ENCODE peak calls at places on chromosomes 5 and 9, in eight cellular contexts. N, J, G, M, O, F, Q and P are unnamed samples.

GRCh38 chr9:119453490-119453911 is 84.3 kb upstream of the BRINP1 start:
- DNase-seq in O (no peak), N (no peak), J (no peak), M (no peak), Q (no peak), F (no peak), G (no peak), P (no peak)

GRCh38 chr9:90787771-90788460 is 13.7 kb upstream of the SYK start:
- DNase-seq in G (no peak), F (no peak), O (no peak), J (no peak), M (no peak), Q (no peak), N (no peak), P (no peak)

GRCh38 chr5:60497706-60498500 is 202.1 kb downstream of the DEPDC1B start:
- DNase-seq in G (no peak), O (peak), J (no peak), M (no peak), N (no peak), Q (no peak), F (no peak), P (no peak)

GRCh38 chr9:121601234-121601633 is 50.2 kb upstream of the DAB2IP start:
- DNase-seq in J (no peak), Q (no peak), O (no peak), M (no peak), N (no peak), G (no peak), F (peak), P (no peak)

GRCh38 chr5:58440882-58441281 is 19.0 kb downstream of the PLK2 start:
- DNase-seq in M (no peak), F (no peak), Q (no peak), O (peak), G (no peak), J (no peak), N (no peak), P (no peak)

GRCh38 chr9:131478421-131478868 is 24.3 kb upstream of the POMT1 start:
- DNase-seq in O (peak), G (peak), M (peak), Q (peak), F (peak), N (peak), J (peak), P (no peak)

GRCh38 chr5:60586307-60586901 is 113.6 kb downstream of the DEPDC1B start:
- DNase-seq in M (peak), N (no peak), J (no peak), O (peak), Q (no peak), G (no peak), F (peak), P (no peak)

GRCh38 chr9:82191082-82191481 is 202.5 kb downstream of the SPATA31D1 start:
- DNase-seq in N (no peak), F (no peak), J (no peak), O (no peak), M (no peak), Q (no peak), G (no peak), P (no peak)

GRCh38 chr5:93395891-93396465 is 185.0 kb downstream of the NR2F1-AS1 start:
- DNase-seq in O (no peak), G (no peak), M (no peak), Q (no peak), J (no peak), F (peak), N (no peak), P (no peak)

GRCh38 chr9:14346826-14347407 is 33.0 kb upstream of the NFIB start:
- DNase-seq in O (no peak), J (peak), M (peak), F (no peak), N (no peak), Q (peak), G (no peak), P (peak)

GRCh38 chr9:133976888-133977287 is 15.2 kb downstream of the VAV2 start:
- DNase-seq in G (no peak), J (peak), F (no peak), N (no peak), Q (no peak), O (no peak), M (no peak), P (no peak)

GRCh38 chr5:125198270-125198974 is 452.0 kb upstream of the ZNF608 start:
- DNase-seq in J (no peak), Q (peak), F (no peak), M (no peak), G (peak), O (no peak), N (no peak), P (peak)

GRCh38 chr5:41094871-41095270 is 23.7 kb upstream of the MROH2B start:
- DNase-seq in G (no peak), O (peak), N (no peak), M (peak), F (peak), Q (no peak), J (no peak), P (no peak)

GRCh38 chr5:57085306-57086081 is 88.4 kb upstream of the GPBP1 start:
- DNase-seq in G (no peak), M (no peak), N (no peak), Q (no peak), J (no peak), O (no peak), F (no peak), P (no peak)

DNA sequence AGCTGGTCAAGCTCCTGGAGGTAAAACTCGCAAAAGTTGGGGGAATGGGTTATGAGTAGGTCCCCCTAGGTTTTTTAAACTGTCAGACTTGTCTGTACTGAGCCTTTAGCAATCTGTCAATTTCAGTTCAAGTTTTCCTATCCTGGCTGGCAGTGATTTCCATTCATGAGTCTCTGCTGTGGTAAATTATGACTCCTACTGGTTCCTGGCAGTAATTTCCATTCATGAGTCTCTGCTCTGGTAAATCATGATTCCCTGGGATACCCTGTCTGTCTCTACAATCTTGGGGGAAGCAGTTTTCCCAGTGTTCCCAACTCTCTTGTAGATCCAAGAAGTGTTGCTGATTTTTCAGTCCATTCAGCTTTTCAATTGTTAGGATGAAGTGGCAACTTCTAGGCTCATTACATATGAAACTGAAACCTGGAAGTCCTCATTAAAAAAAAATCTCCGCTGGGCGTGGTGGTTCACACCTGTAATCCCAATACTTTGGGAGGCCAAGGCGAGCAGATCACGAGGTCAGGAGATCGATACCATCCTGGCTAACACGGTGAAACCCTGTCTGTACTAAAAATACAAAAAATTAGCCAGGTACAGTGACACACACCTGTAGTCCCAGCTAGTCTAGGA is 91.3 kb upstream of the GPBP1 start:
- DNase-seq in F (peak), Q (no peak), N (no peak), J (no peak), O (peak), G (no peak), M (peak), P (no peak)
- TF ChIP-seq CTCF in F (peak), Q (no peak), N (peak), J (no peak), O (peak), G (no peak), M (peak), P (peak)

GRCh38 chr9:95126739-95127138 is 190.8 kb downstream of the FANCC start:
- DNase-seq in Q (no peak), O (no peak), F (no peak), N (peak), M (no peak), J (no peak), G (no peak), P (no peak)

GRCh38 chr9:95125652-95126051 is 191.9 kb downstream of the FANCC start:
- DNase-seq in N (peak), M (no peak), F (no peak), G (no peak), J (no peak), O (no peak), Q (no peak), P (no peak)

GRCh38 chr9:95128177-95128524 is 189.4 kb downstream of the FANCC start:
- DNase-seq in M (no peak), F (no peak), O (no peak), G (no peak), Q (no peak), J (no peak), N (no peak), P (no peak)

GRCh38 chr9:95127249-95128176 is 190.0 kb downstream of the FANCC start:
- DNase-seq in M (peak), G (peak), F (peak), Q (peak), O (peak), N (peak), J (peak), P (peak)

GRCh38 chr9:95124582-95125359 is 192.7 kb downstream of the FANCC start:
- DNase-seq in M (peak), F (no peak), Q (no peak), N (peak), G (no peak), J (peak), O (no peak), P (no peak)
- TF ChIP-seq CTCF in M (peak), F (peak), Q (peak), N (peak), G (no peak), J (no peak), O (peak), P (peak)

GRCh38 chr9:136093995-136094881 is 851 bp downstream of the NACC2 start:
- DNase-seq in G (peak), O (peak), Q (peak), N (no peak), M (no peak), F (peak), J (no peak), P (no peak)
- TF ChIP-seq CTCF in G (no peak), O (no peak), Q (no peak), N (no peak), M (no peak), F (no peak), J (no peak), P (no peak)

GRCh38 chr5:133348406-133348805 is 263.9 kb downstream of the FSTL4 start:
- DNase-seq in M (no peak), O (no peak), J (no peak), F (no peak), G (no peak), N (no peak), Q (no peak), P (no peak)

GRCh38 chr5:133341915-133342710 is 270.2 kb downstream of the FSTL4 start:
- DNase-seq in Q (no peak), M (peak), J (peak), F (no peak), N (no peak), G (no peak), O (no peak), P (no peak)

GRCh38 chr5:133344266-133344665 is 268.1 kb downstream of the FSTL4 start:
- DNase-seq in O (no peak), F (no peak), Q (no peak), G (no peak), N (no peak), M (no peak), J (no peak), P (no peak)

GRCh38 chr5:133343196-133343595 is 269.1 kb downstream of the FSTL4 start:
- DNase-seq in M (no peak), F (no peak), N (no peak), J (no peak), O (no peak), G (no peak), Q (no peak), P (no peak)

DNA sequence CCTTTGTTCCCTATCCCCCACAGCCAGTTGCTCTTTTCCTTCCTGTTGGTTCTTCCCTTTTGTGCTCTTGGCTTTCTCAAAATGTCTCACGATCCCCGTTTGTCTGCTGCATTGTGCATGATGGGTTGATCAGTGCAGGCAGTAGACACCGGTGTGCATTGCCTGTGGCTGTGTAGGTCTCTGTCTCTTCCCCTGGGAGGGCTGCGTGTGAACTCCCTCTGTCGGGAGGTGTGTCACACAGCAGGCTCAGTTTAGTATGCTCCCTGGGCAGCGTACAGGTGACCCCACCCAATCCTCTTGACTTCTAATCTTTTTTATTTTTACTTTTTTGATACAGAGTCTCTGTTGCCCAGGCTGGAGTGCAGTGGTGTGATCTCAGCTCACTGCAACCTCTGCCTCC is 265.3 kb downstream of the FSTL4 start:
- DNase-seq in N (no peak), G (no peak), Q (no peak), M (peak), O (no peak), J (no peak), F (no peak), P (no peak)
- TF ChIP-seq CTCF in N (peak), G (no peak), Q (no peak), M (peak), O (no peak), J (no peak), F (no peak), P (no peak)

GRCh38 chr9:102841376-102841775 is 153.8 kb upstream of the CYLC2 start:
- DNase-seq in O (no peak), F (no peak), G (no peak), Q (no peak), N (no peak), J (no peak), M (no peak), P (no peak)
- TF ChIP-seq CTCF in O (no peak), F (no peak), G (no peak), Q (no peak), N (no peak), J (no peak), M (no peak), P (no peak)

GRCh38 chr5:156846914-156847313 is 3.2 kb upstream of the PPP1R2B start:
- DNase-seq in G (no peak), M (no peak), Q (no peak), N (no peak), J (no peak), F (no peak), O (no peak), P (no peak)

GRCh38 chr5:156851880-156852279 is 1.8 kb downstream of the PPP1R2B start:
- DNase-seq in N (no peak), Q (no peak), G (no peak), O (no peak), M (no peak), J (no peak), F (no peak), P (no peak)

DNA sequence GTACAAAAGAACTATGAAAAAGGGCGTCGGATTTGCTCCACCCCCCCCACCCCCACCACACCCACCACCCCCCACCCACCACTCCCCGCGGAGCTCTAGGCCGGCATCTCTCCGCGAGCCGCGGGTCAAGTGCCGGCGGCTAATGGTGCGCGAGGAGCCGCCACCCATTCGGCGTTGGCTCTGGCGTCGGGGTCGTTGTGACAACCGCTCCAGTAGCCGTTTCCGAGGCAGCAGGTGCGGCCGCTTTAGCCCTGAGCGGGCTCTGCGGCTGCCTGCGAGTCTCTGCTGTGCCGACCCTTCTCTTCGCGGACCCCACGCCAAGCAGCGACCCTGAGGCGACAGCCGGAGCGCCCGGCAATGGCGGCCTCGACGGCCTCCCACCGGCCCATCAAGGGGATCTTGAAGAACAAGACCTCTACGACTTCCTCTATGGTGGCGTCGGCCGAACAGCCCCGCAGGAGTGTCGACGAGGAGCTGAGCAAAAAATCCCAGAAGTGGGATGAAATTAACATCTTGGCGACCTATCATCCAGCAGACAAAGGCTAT is at the start of gene PPP1R2B:
- DNase-seq in Q (no peak), F (no peak), G (no peak), O (no peak), M (peak), N (no peak), J (no peak), P (no peak)
- TF ChIP-seq CTCF in Q (no peak), F (no peak), G (no peak), O (no peak), M (no peak), N (no peak), J (no peak), P (no peak)

GRCh38 chr5:165502893-165503696 is 1997.7 kb downstream of the MAT2B start:
- DNase-seq in J (no peak), N (no peak), Q (no peak), O (no peak), G (no peak), M (no peak), F (no peak), P (no peak)

GRCh38 chr5:165495829-165496380 is 1990.5 kb downstream of the MAT2B start:
- DNase-seq in N (no peak), O (no peak), M (no peak), Q (no peak), J (no peak), F (peak), G (no peak), P (no peak)

GRCh38 chr5:165497707-165498106 is 1992.3 kb downstream of the MAT2B start:
- DNase-seq in F (peak), G (no peak), J (peak), O (peak), M (peak), Q (no peak), N (peak), P (no peak)
- TF ChIP-seq CTCF in F (no peak), G (no peak), J (peak), O (peak), M (peak), Q (no peak), N (peak), P (no peak)